ENCODE peak calls at places on chromosome 4, in nine cellular contexts. X is prostate gland, E is sigmoid colon, T is transverse colon, Z is HepG2, H is SK-N-SH, Q is suprapubic skin, U is spleen, G is breast epithelium. W is an unnamed sample.

GRCh38 chr4:80423553-80424224 is 88.2 kb downstream of the CFAP299 start:
- DNase-seq in Q (no peak), G (no peak), E (no peak), H (no peak), T (no peak), Z (no peak), X (no peak), U (no peak), W (no peak)

GRCh38 chr4:99458911-99459447 is 23.8 kb upstream of the ADH7 start:
- DNase-seq in T (no peak), U (no peak), X (no peak), E (no peak), G (no peak), Z (no peak), H (no peak), Q (no peak), W (no peak)

GRCh38 chr4:107210450-107211239 is 174.5 kb upstream of the DKK2 start:
- DNase-seq in U (no peak), E (no peak), Z (no peak), T (no peak), H (no peak), Q (no peak), G (no peak), X (no peak), W (no peak)

GRCh38 chr4:2882341-2882740 is 38.7 kb downstream of the ADD1 start:
- DNase-seq in T (no peak), Q (no peak), Z (no peak), E (no peak), H (no peak), G (no peak), X (no peak), U (no peak), W (no peak)

GRCh38 chr4:27055226-27055760 is 194.7 kb downstream of the STIM2 start:
- DNase-seq in G (no peak), T (no peak), Q (no peak), H (no peak), U (no peak), Z (no peak), E (no peak), X (no peak), W (no peak)

GRCh38 chr4:156619154-156619934 is 352.3 kb downstream of the PDGFC start:
- DNase-seq in E (no peak), T (no peak), U (no peak), X (no peak), H (no peak), Q (no peak), G (no peak), Z (no peak), W (no peak)

GRCh38 chr4:142875117-142875516 is 29.0 kb upstream of the INPP4B start:
- DNase-seq in X (no peak), Z (peak), U (no peak), E (no peak), T (no peak), H (no peak), G (no peak), Q (no peak), W (no peak)

GRCh38 chr4:146029147-146029546 is 90.5 kb upstream of the ZNF827 start:
- DNase-seq in Z (no peak), T (no peak), H (no peak), E (no peak), X (no peak), U (no peak), Q (no peak), G (no peak), W (no peak)

GRCh38 chr4:180028682-180029081 is 2214.5 kb upstream of the TENM3 start:
- DNase-seq in E (no peak), H (peak), Q (no peak), Z (peak), T (peak), X (no peak), G (no peak), U (peak), W (peak)

GRCh38 chr4:60463846-60464502 is 736.2 kb upstream of the ADGRL3 start:
- DNase-seq in H (no peak), Z (peak), U (no peak), G (no peak), E (no peak), Q (no peak), X (no peak), T (no peak), W (no peak)

GRCh38 chr4:6746721-6747689 is 31.0 kb downstream of the BLOC1S4 start:
- DNase-seq in H (no peak), X (peak), U (peak), T (peak), Z (no peak), Q (no peak), G (peak), E (no peak), W (no peak)

GRCh38 chr4:74503580-74503979 is 58.6 kb downstream of the AREG start:
- DNase-seq in U (no peak), X (no peak), E (no peak), Z (peak), T (no peak), H (no peak), Q (no peak), G (no peak), W (no peak)

GRCh38 chr4:65645185-65645584 is 25.1 kb downstream of the EPHA5 start:
- DNase-seq in E (no peak), X (no peak), Q (no peak), U (no peak), T (no peak), Z (no peak), H (no peak), G (no peak), W (no peak)

GRCh38 chr4:6727081-6727942 is 11.3 kb downstream of the BLOC1S4 start:
- DNase-seq in U (peak), H (no peak), E (no peak), Q (no peak), G (no peak), Z (no peak), X (no peak), T (no peak), W (no peak)

GRCh38 chr4:23838131-23838530 is 51.7 kb downstream of the PPARGC1A start:
- DNase-seq in Q (no peak), T (no peak), E (no peak), H (no peak), U (no peak), X (no peak), G (no peak), Z (no peak), W (no peak)

GRCh38 chr4:26622913-26623312 is 39.0 kb downstream of the TBC1D19 start:
- DNase-seq in Z (no peak), G (no peak), U (no peak), H (no peak), T (no peak), Q (no peak), X (no peak), E (no peak), W (no peak)

GRCh38 chr4:38531126-38531737 is 132.8 kb upstream of the KLF3 start:
- DNase-seq in Q (no peak), U (no peak), G (no peak), E (no peak), Z (no peak), T (no peak), H (peak), X (no peak), W (no peak)

GRCh38 chr4:159410076-159410777 is 307.3 kb downstream of the RAPGEF2 start:
- DNase-seq in Z (no peak), Q (no peak), X (no peak), G (no peak), E (no peak), H (no peak), U (no peak), T (no peak), W (no peak)

GRCh38 chr4:2015008-2015407 is 6.2 kb upstream of the NELFA start:
- DNase-seq in T (no peak), X (no peak), E (no peak), Q (no peak), H (no peak), G (no peak), Z (no peak), U (no peak), W (no peak)

GRCh38 chr4:20109395-20109794 is 142.3 kb upstream of the SLIT2 start:
- DNase-seq in X (no peak), Q (no peak), H (no peak), G (no peak), E (no peak), Z (no peak), U (no peak), T (no peak), W (no peak)

GRCh38 chr4:181685461-181685860 is 557.7 kb upstream of the TENM3 start:
- DNase-seq in Z (no peak), X (no peak), T (no peak), E (no peak), H (no peak), G (no peak), U (no peak), Q (no peak), W (no peak)

GRCh38 chr4:26490111-26490979 is at the start of gene CCKAR:
- DNase-seq in X (no peak), Z (no peak), H (peak), U (no peak), Q (no peak), T (no peak), G (no peak), E (no peak), W (no peak)

GRCh38 chr4:114286275-114286674 is 306.8 kb upstream of the ARSJ start:
- DNase-seq in Z (no peak), Q (no peak), H (no peak), G (no peak), U (no peak), X (no peak), T (no peak), E (no peak), W (no peak)

GRCh38 chr4:129545599-129546278 is 449.8 kb downstream of the C4orf33 start:
- DNase-seq in E (peak), G (peak), U (peak), X (peak), T (peak), Q (no peak), H (no peak), Z (peak), W (no peak)

GRCh38 chr4:155591784-155592567 is 74.7 kb upstream of the GUCY1A1 start:
- DNase-seq in X (no peak), T (no peak), H (no peak), U (no peak), Z (no peak), G (no peak), Q (no peak), E (no peak), W (no peak)

GRCh38 chr4:155593793-155594192 is 72.9 kb upstream of the GUCY1A1 start:
- DNase-seq in U (no peak), T (no peak), X (no peak), Q (no peak), E (no peak), H (no peak), G (no peak), Z (no peak), W (no peak)

GRCh38 chr4:155590751-155591150 is 75.9 kb upstream of the GUCY1A1 start:
- DNase-seq in T (no peak), Z (no peak), Q (no peak), U (no peak), X (no peak), E (peak), G (no peak), H (no peak), W (no peak)

GRCh38 chr4:155591201-155591600 is 75.4 kb upstream of the GUCY1A1 start:
- DNase-seq in U (no peak), E (no peak), X (no peak), G (no peak), T (no peak), H (no peak), Q (no peak), Z (no peak), W (no peak)

DNA sequence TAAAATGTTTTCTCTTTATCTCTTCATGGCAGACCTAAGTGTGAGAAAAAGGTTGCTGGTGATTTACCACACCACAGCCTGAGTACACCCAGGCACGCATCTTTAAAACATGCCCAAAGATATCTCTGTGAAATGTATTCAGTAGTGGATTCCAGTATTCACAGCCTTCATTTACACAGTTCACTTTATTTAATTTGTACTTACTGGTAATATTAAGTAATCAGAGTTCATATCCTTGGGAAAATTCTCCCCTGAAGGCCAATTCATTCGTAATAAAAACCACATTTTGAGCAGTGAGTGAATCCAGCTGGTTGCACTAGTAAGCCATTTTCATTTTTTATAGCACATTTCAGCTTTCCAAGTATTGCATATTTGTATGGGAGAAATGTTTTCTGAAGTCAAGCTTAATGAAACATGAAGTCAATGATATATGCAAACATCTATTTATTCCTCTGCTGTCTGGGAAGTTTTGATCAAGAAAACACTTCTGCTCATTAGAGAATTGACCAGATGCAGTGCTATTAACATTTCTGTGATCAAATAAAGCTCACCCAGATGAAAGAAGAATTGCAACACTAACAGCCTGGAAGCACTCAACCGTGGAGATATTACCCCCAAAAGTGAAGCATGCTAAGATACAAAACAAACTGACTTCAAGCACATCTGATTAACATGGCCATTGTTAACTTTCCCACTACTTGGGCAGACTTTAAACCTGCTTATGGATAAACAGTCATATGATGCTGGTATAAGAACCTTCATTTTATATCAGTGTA is 73.9 kb upstream of the GUCY1A1 start:
- DNase-seq in U (no peak), T (no peak), E (no peak), H (peak), G (no peak), X (no peak), Z (no peak), Q (no peak), W (peak)
- TF ChIP-seq POLR2AphosphoS5 in U (no peak), T (peak), E (peak), H (peak), G (no peak), X (no peak), Z (no peak), Q (no peak), W (no peak)

GRCh38 chr4:77073981-77074865 is 1.6 kb downstream of the CCNI start:
- DNase-seq in E (no peak), G (no peak), Z (no peak), U (no peak), H (peak), T (no peak), Q (no peak), X (no peak), W (no peak)
- H3K27ac ChIP-seq in E (peak), G (peak), Z (peak), U (peak), H (peak), T (peak), Q (peak), X (peak), W (peak)

DNA sequence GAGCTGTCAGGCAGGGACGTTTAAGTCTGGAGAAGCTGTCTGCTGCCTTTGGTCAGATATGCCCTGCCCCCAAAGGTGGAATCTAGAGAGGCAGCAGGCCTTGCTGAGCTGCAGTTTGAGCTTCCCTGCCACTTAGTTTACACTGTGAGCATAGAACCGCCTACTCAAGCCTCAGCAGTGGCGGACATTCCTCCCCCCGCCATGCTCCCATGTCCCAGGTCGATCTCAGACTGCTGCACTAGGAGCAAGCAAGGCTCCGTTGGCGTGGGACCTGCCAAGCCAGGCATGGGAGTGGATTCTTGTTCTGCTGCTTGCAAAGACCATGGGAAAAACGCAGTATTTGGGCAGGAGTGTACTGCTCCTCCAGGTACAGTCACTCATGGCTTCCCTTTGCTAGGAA is 24.3 kb downstream of the PLK4 start:
- DNase-seq in Z (no peak), Q (no peak), T (no peak), E (no peak), G (no peak), H (no peak), U (no peak), X (no peak), W (no peak)
- TF ChIP-seq POLR2AphosphoS5 in Z (no peak), Q (no peak), T (no peak), E (no peak), G (no peak), H (no peak), U (no peak), X (no peak), W (no peak)

DNA sequence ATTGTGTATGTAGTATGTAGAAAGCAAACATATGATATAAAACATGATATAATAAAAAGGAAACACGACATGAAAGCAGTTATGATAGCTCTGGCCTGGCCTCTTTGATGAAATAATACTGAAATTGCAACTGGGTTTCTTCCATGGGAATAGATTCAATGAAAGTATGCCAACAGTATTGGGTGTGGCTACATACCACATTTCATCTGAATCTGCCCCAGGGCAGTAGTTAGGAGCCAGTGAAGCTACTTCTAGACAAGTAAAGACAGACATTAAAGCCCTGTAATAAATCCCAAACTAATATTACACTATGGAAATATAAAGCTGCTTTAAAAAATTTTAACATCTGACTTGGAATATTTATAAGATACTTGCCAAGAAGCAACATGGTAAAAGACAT is 207.3 kb downstream of the FBXW7 start:
- DNase-seq in Z (no peak), T (no peak), Q (no peak), E (no peak), H (no peak), G (peak), X (peak), U (no peak), W (peak)
- H3K27ac ChIP-seq in Z (no peak), T (no peak), Q (peak), E (no peak), H (no peak), G (no peak), X (no peak), U (no peak), W (peak)

DNA sequence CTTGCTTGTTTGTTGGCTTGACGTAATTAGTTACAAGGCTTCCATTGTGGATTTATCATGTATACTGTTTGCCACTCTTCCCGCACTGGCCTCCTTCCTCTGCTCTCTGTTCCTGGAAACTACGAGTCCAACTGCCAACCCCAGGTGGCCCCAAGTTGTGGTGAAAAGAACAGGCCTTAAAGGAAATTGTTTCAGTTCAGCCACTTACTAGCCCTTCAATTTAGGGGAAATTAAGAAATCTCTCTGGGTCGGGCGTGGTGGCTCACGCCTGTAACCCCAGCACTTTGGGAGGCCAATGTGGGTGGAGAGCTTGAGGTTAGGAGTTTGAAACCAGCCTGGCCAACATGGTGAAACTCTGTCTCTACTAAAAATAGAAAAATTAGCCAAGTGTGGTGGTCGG is 28.0 kb downstream of the RBM47 start:
- DNase-seq in T (no peak), H (no peak), E (no peak), Z (no peak), U (no peak), X (no peak), G (no peak), Q (no peak), W (no peak)
- TF ChIP-seq POLR2AphosphoS5 in T (no peak), H (no peak), E (no peak), Z (no peak), U (no peak), X (peak), G (no peak), Q (no peak), W (no peak)

GRCh38 chr4:40121515-40121914 is 64.9 kb downstream of the N4BP2 start:
- DNase-seq in U (no peak), Z (no peak), H (no peak), G (no peak), T (no peak), X (no peak), E (no peak), Q (no peak), W (no peak)

GRCh38 chr4:40130401-40131036 is 66.3 kb upstream of the RHOH start:
- DNase-seq in U (no peak), X (no peak), H (no peak), Q (no peak), Z (no peak), E (no peak), T (no peak), G (no peak), W (no peak)

GRCh38 chr4:40119344-40119743 is 62.7 kb downstream of the N4BP2 start:
- DNase-seq in Q (no peak), Z (no peak), G (no peak), H (no peak), T (no peak), U (no peak), E (no peak), X (no peak), W (no peak)

GRCh38 chr4:40122941-40123340 is 66.3 kb downstream of the N4BP2 start:
- DNase-seq in T (no peak), G (no peak), U (no peak), Q (no peak), H (no peak), X (no peak), Z (no peak), E (no peak), W (no peak)

DNA sequence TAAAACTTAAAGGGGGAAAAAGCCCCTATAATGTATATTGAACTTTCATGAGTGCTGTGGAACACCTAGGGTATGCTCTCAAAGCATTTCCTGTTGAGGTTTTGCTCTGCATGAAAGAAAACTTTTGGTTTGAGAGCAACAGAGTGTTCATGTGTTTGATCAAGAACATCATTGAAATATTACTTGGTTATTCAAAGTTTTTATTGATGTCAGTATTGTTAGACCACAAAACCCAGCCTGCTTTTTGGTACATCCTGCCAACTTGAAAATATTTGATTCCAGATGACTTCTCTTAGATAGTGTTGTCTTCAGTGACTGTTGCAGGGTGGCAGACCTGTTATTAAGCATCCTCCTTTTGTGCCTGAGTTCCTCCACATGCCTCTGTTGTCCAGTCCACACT is 68.0 kb downstream of the N4BP2 start:
- DNase-seq in G (no peak), Q (no peak), Z (no peak), H (no peak), E (no peak), U (no peak), T (no peak), X (no peak), W (no peak)
- H3K27ac ChIP-seq in G (no peak), Q (no peak), Z (no peak), H (no peak), E (no peak), U (no peak), T (no peak), X (no peak), W (no peak)

GRCh38 chr4:189769131-189769530 is 171.5 kb upstream of the FRG1 start:
- DNase-seq in H (no peak), Z (no peak), G (no peak), U (no peak), Q (no peak), E (no peak), X (no peak), T (no peak), W (no peak)

GRCh38 chr4:189773909-189774308 is 166.8 kb upstream of the FRG1 start:
- DNase-seq in X (no peak), Z (no peak), G (no peak), H (no peak), E (no peak), Q (no peak), U (no peak), T (no peak), W (no peak)

GRCh38 chr4:189771696-189772361 is 168.8 kb upstream of the FRG1 start:
- DNase-seq in T (no peak), X (no peak), Q (no peak), H (no peak), U (no peak), E (no peak), Z (no peak), G (no peak), W (no peak)
- TF ChIP-seq POLR2AphosphoS5 in T (no peak), X (no peak), Q (no peak), H (no peak), U (no peak), E (no peak), Z (no peak), G (no peak), W (no peak)

GRCh38 chr4:41625531-41625930 is 87.6 kb downstream of the LIMCH1 start:
- DNase-seq in Q (no peak), U (no peak), T (no peak), X (no peak), H (no peak), Z (no peak), E (no peak), G (no peak), W (no peak)
- H3K27ac ChIP-seq in Q (no peak), U (no peak), T (no peak), X (no peak), H (no peak), Z (no peak), E (no peak), G (no peak), W (no peak)